ENCODE peak calls at places on chromosomes 1 and 21, in seven cellular contexts. T is mucosa of descending colon, Z is testis, N is heart right ventricle, W is uterus, Q is brain microvascular endothelial cell, X is suprapubic skin. V is an unnamed sample.
A peak's percentile ranks its signal among the peaks of the same experiment; 100 is the strongest.

GRCh38 chr1:220321758-220322157 is 49.5 kb upstream of the RAB3GAP2 start:
- DNase-seq in W (no peak), Q (no peak), T (no peak), X (no peak), Z (no peak), N (no peak), V (no peak)

GRCh38 chr1:92291372-92291999 is 7.3 kb downstream of the GLMN start:
- DNase-seq in Q (peak; percentile 53), Z (no peak), T (no peak), W (no peak), X (no peak), N (no peak), V (peak; percentile 79)

GRCh38 chr1:233240839-233241682 is 54.5 kb downstream of the PCNX2 start:
- DNase-seq in T (peak; percentile 80), Q (peak; percentile 56), N (peak; percentile 54), X (peak; percentile 66), Z (peak; percentile 76), W (peak; percentile 21), V (peak; percentile 62)

GRCh38 chr1:109529895-109530456 is 9.7 kb upstream of the GPR61 start:
- DNase-seq in Z (no peak), W (no peak), X (no peak), Q (no peak), N (no peak), T (no peak), V (no peak)

GRCh38 chr1:110087812-110088738 is 17.6 kb upstream of the ALX3 start:
- DNase-seq in X (no peak), T (no peak), Z (peak; percentile 68), W (peak; percentile 50), N (no peak), Q (peak; percentile 59), V (peak; percentile 68)

GRCh38 chr1:200634449-200635122 is 14.0 kb upstream of the KIF14 start:
- DNase-seq in T (no peak), W (no peak), N (no peak), X (no peak), Q (no peak), Z (no peak), V (no peak)

GRCh38 chr1:29650041-29650400 is 413.7 kb downstream of the PTPRU start:
- DNase-seq in Q (no peak), W (no peak), Z (no peak), T (no peak), N (no peak), X (no peak), V (no peak)

GRCh38 chr1:224632921-224633321 is 16.8 kb downstream of the CNIH3 start:
- DNase-seq in W (no peak), T (no peak), N (no peak), Q (no peak), X (no peak), Z (no peak), V (peak; percentile 63)

GRCh38 chr1:93447481-93448291 is at the start of gene FNBP1L:
- DNase-seq in Z (peak; percentile 85), N (peak; percentile 83), X (peak; percentile 83), Q (peak; percentile 40), T (peak; percentile 87), W (peak; percentile 72), V (peak; percentile 20)

GRCh38 chr1:65068202-65069011 is 79.6 kb upstream of the AK4 start:
- DNase-seq in X (no peak), T (peak; percentile 41), Q (no peak), N (no peak), Z (peak; percentile 32), W (peak; percentile 29), V (peak; percentile 53)

GRCh38 chr21:45831991-45832740 is 149.4 kb upstream of the COL6A1 start:
- DNase-seq in T (peak; percentile 40), W (peak; percentile 86), N (no peak), Q (no peak), X (no peak), Z (peak; percentile 13), V (peak; percentile 37)

GRCh38 chr1:202615501-202616354 is 94.5 kb downstream of the SYT2 start:
- DNase-seq in T (no peak), Q (peak; percentile 53), Z (no peak), X (no peak), N (peak; percentile 49), W (no peak), V (peak; percentile 49)

GRCh38 chr1:18573170-18573569 is 57.5 kb upstream of the PAX7 start:
- DNase-seq in N (no peak), X (no peak), Q (no peak), W (no peak), T (no peak), Z (no peak), V (no peak)

GRCh38 chr1:247204177-247204647 is 32.4 kb upstream of the ZNF124 start:
- DNase-seq in N (no peak), Z (no peak), X (no peak), Q (no peak), W (no peak), T (no peak), V (no peak)

GRCh38 chr21:25700741-25701140 is 34.0 kb downstream of the ATP5PF start:
- DNase-seq in W (no peak), T (no peak), Q (no peak), N (no peak), X (no peak), Z (no peak), V (no peak)

GRCh38 chr1:7009741-7010525 is 224.7 kb downstream of the CAMTA1 start:
- DNase-seq in Q (no peak), T (no peak), W (no peak), Z (no peak), X (no peak), N (no peak), V (no peak)

GRCh38 chr1:56709269-56709880 is 64.3 kb downstream of the PRKAA2 start:
- DNase-seq in W (peak; percentile 13), X (no peak), Q (peak; percentile 39), N (no peak), T (no peak), Z (no peak), V (peak; percentile 81)

GRCh38 chr21:32572574-32573420 is 12.5 kb downstream of the TCP10L start:
- DNase-seq in W (no peak), N (no peak), Z (no peak), T (peak; percentile 74), X (no peak), Q (no peak), V (no peak)

GRCh38 chr1:183567584-183567983 is 22.7 kb downstream of the NCF2 start:
- DNase-seq in X (no peak), Q (no peak), Z (no peak), T (peak; percentile 75), W (no peak), N (peak; percentile 38), V (peak; percentile 36)

GRCh38 chr21:32626633-32627196 is 14.5 kb upstream of the CFAP298 start:
- DNase-seq in T (no peak), X (no peak), Q (peak; percentile 18), W (no peak), Z (no peak), N (no peak), V (peak; percentile 55)

GRCh38 chr1:24091971-24092482 is 19.9 kb downstream of the MYOM3 start:
- DNase-seq in X (no peak), Z (no peak), N (no peak), T (no peak), Q (no peak), W (no peak), V (no peak)

DNA sequence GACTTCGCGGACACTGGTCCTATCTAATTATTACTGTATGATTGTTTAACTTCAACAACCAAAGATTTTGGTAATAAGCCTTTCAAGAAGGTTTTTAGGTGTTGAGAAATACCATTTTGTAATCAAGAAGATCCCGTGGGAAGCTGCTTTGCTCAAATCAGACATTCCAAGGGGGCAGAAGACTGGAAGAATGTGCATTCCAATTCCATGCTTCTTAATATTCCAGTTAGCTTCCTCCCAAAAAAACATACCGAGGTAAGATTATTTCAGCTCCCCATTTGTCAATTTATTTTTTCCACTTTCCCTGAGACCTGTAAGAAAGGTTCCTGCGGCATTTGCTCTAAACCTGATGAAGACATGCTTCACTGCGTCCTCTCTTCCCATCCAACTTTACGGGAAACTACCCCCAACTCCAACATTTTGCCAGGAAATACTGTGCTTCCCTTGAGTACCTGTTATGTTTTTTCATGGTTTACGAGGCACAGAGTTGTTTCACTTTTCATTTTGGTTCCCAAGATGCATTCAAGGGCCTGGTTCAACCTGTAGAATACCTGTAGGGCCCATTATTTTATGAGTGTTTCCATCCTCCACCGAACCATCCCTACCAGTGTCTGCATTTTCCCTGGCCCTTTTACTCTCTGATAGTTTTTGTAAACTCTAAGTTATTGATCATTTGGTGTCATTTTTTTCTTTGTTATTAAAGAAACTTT is 4.0 kb downstream of the CNN3 start:
- DNase-seq in Q (no peak), N (no peak), W (no peak), T (no peak), X (no peak), Z (no peak), V (peak; percentile 88)
- H3K4me3 ChIP-seq in Q (peak overlapping the region; percentile 6), N (peak overlapping the region; percentile 69), W (peak overlapping the region; percentile 1), T (no peak overlapping the region), X (peak overlapping the region; percentile 19), Z (no peak overlapping the region), V (peak overlapping the region; percentile 45)

GRCh38 chr1:1361982-1362423 is 3.6 kb upstream of the MXRA8 start:
- DNase-seq in Z (peak; percentile 66), T (peak; percentile 29), Q (peak; percentile 77), W (peak; percentile 56), N (peak; percentile 58), X (no peak), V (peak; percentile 86)
- TF ChIP-seq CTCF in Z (no peak), T (no peak), Q (peak; percentile 54), W (peak; percentile 33), N (no peak), X (no peak), V (peak; percentile 37)

DNA sequence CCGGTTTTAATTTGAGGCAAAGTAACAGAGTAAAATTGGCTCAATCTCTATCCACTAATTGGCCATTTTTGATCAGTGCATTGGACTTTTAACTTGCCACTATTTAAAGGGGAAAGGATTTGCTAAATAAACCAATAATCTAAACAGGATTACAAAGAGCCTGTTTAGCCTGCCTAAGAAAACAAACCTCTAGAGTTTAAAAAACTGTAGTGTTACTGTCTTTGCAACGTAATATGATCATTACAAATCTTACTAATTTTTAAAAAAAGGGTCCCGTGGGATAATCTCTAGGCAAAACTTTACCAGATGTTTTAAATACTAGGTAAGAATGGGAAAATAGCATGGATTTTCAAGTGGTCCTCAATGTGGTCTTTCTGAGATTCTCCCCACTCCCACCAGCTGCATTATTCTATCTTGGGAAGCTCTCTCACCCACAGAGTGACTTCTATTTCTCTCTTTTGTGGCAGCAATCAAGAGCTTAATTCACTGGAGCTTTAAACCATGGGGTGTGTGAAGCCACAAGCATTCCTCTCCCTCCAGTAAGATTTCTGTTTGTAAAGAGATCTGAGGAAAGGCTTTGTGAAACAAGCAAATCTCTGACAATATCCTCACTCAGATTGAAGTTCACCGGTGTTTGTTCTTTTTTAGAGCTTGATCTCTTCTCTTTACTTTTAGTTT is 132.4 kb downstream of the TLR5 start:
- DNase-seq in Z (no peak), W (no peak), N (no peak), X (no peak), Q (no peak), T (no peak), V (peak; percentile 43)
- H3K4me3 ChIP-seq in Z (no peak overlapping the region), W (no peak overlapping the region), N (no peak overlapping the region), X (no peak overlapping the region), Q (no peak overlapping the region), T (no peak overlapping the region), V (no peak overlapping the region)

GRCh38 chr1:228004331-228004871 is 2.4 kb upstream of the WNT3A start:
- DNase-seq in W (peak; percentile 4), N (peak; percentile 8), T (no peak), Z (no peak), X (peak; percentile 52), Q (no peak), V (no peak)
- TF ChIP-seq CTCF in W (no peak), N (peak; percentile 25), T (no peak), Z (no peak), X (no peak), Q (peak; percentile 63), V (peak; percentile 36)

GRCh38 chr1:3122311-3122710 is 53.3 kb downstream of the PRDM16 start:
- DNase-seq in N (no peak), W (no peak), X (no peak), Z (no peak), Q (no peak), T (no peak), V (no peak)
- H3K4me3 ChIP-seq in N (no peak overlapping the region), W (no peak overlapping the region), X (no peak overlapping the region), Z (no peak overlapping the region), Q (no peak overlapping the region), T (no peak overlapping the region), V (no peak overlapping the region)